ENCODE peak calls at places on chromosomes 7 and 10, in nine cellular contexts. K is ovary; V is lung; Q is GM12878; P is ascending aorta; W is CD4-positive, alpha-beta T cell; I is cardiac muscle cell; H is thoracic aorta; N is heart left ventricle. B is an unnamed sample.

GRCh38 chr7:72112992-72113391 is 299.1 kb downstream of the CALN1 start:
- DNase-seq in W (no peak), N (no peak), V (no peak), I (no peak), H (no peak), Q (no peak), K (no peak), P (no peak), B (no peak)

GRCh38 chr10:50622497-50623298 is 1.1 kb downstream of the SGMS1 start:
- DNase-seq in Q (no peak), N (peak), V (peak), I (peak), H (no peak), K (peak), W (peak), P (no peak), B (peak)

GRCh38 chr7:126700807-126701604 is 551.7 kb downstream of the GRM8 start:
- DNase-seq in W (peak), V (no peak), I (peak), H (no peak), Q (peak), K (no peak), N (no peak), P (peak), B (peak)

GRCh38 chr7:132240262-132240661 is 336.0 kb downstream of the PLXNA4 start:
- DNase-seq in I (no peak), Q (no peak), K (no peak), H (no peak), V (no peak), N (no peak), W (no peak), P (no peak), B (no peak)

GRCh38 chr10:125284875-125285597 is 124.7 kb upstream of the CTBP2 start:
- DNase-seq in W (no peak), I (no peak), V (no peak), P (no peak), Q (no peak), H (no peak), K (no peak), N (no peak), B (no peak)

GRCh38 chr10:99235469-99235871 is at the start of gene HPSE2:
- DNase-seq in H (no peak), P (no peak), N (no peak), W (no peak), V (no peak), K (no peak), I (peak), Q (no peak), B (no peak)

GRCh38 chr10:122492955-122493597 is 31.7 kb downstream of the HTRA1 start:
- DNase-seq in H (no peak), W (no peak), P (no peak), V (no peak), N (no peak), I (peak), K (peak), Q (no peak), B (no peak)

GRCh38 chr7:2824026-2824677 is 20.0 kb downstream of the GNA12 start:
- DNase-seq in H (no peak), Q (no peak), W (no peak), V (no peak), N (no peak), P (no peak), I (no peak), K (no peak), B (no peak)

GRCh38 chr10:3196971-3197353 is 24.4 kb upstream of the PITRM1 start:
- DNase-seq in P (no peak), Q (no peak), H (no peak), W (no peak), I (no peak), V (no peak), K (no peak), N (peak), B (no peak)

GRCh38 chr10:24723788-24724380 is at the start of gene ARHGAP21:
- DNase-seq in N (peak), Q (no peak), H (peak), W (peak), I (peak), P (no peak), V (peak), K (peak), B (peak)

GRCh38 chr10:69644658-69645295 is 14.7 kb downstream of the FAM241B start:
- DNase-seq in V (peak), H (no peak), P (no peak), Q (no peak), W (no peak), K (peak), N (no peak), I (peak), B (peak)

GRCh38 chr10:71727429-71728217 is 8.0 kb upstream of the C10orf105 start:
- DNase-seq in N (no peak), H (no peak), V (peak), Q (peak), P (no peak), K (peak), I (peak), W (peak), B (peak)

GRCh38 chr7:102028206-102028826 is 210.9 kb downstream of the CUX1 start:
- DNase-seq in H (no peak), N (peak), I (no peak), V (no peak), P (no peak), Q (no peak), W (no peak), K (no peak), B (no peak)

GRCh38 chr10:59905066-59905734 is 1.2 kb downstream of the CCDC6 start:
- DNase-seq in N (peak), I (peak), H (no peak), W (no peak), K (no peak), V (peak), Q (no peak), P (no peak), B (peak)

GRCh38 chr7:30116771-30117170 is 18.0 kb upstream of the MTURN start:
- DNase-seq in V (no peak), Q (no peak), W (no peak), I (peak), N (no peak), H (peak), K (no peak), P (peak), B (no peak)

GRCh38 chr10:121077331-121077730 is 226.2 kb downstream of the WDR11 start:
- DNase-seq in N (no peak), P (no peak), V (peak), K (no peak), Q (no peak), I (peak), W (no peak), H (no peak), B (no peak)

GRCh38 chr10:47358457-47358856 is 10.3 kb downstream of the RBP3 start:
- DNase-seq in H (no peak), I (no peak), V (no peak), P (no peak), K (no peak), Q (no peak), N (no peak), W (no peak), B (no peak)

GRCh38 chr10:71344154-71344915 is 25.3 kb downstream of the SLC29A3 start:
- DNase-seq in P (no peak), H (no peak), K (no peak), N (no peak), W (no peak), Q (no peak), I (no peak), V (no peak), B (no peak)

GRCh38 chr10:43966571-43966965 is 317.9 kb upstream of the ZNF32 start:
- DNase-seq in W (no peak), I (no peak), P (no peak), Q (no peak), N (no peak), H (no peak), K (no peak), V (no peak), B (no peak)

GRCh38 chr7:7180725-7181428 is 1.5 kb upstream of the C1GALT1 start:
- DNase-seq in I (no peak), P (no peak), H (no peak), Q (no peak), V (no peak), W (no peak), K (no peak), N (no peak), B (no peak)

GRCh38 chr7:100509213-100509612 is 25.5 kb downstream of the NYAP1 start:
- DNase-seq in W (no peak), P (no peak), Q (no peak), K (peak), I (peak), H (no peak), V (no peak), N (peak), B (peak)

GRCh38 chr7:114806590-114807167 is 115.2 kb upstream of the MDFIC start:
- DNase-seq in I (peak), K (no peak), Q (no peak), W (no peak), H (no peak), P (no peak), V (peak), N (no peak), B (no peak)

GRCh38 chr7:54581511-54581910 is 39.3 kb downstream of the VSTM2A start:
- DNase-seq in V (no peak), P (no peak), Q (no peak), W (no peak), H (no peak), N (no peak), K (no peak), I (no peak), B (no peak)

GRCh38 chr10:117334921-117335320 is 40.3 kb downstream of the PDZD8 start:
- DNase-seq in V (no peak), H (no peak), P (no peak), K (no peak), I (peak), W (no peak), Q (no peak), N (no peak), B (no peak)

GRCh38 chr7:105791926-105792325 is 84.5 kb downstream of the ATXN7L1 start:
- DNase-seq in H (no peak), I (no peak), K (no peak), W (no peak), V (no peak), N (no peak), Q (no peak), P (no peak), B (no peak)

GRCh38 chr7:90923576-90923975 is 327.5 kb downstream of the CDK14 start:
- DNase-seq in N (no peak), P (no peak), W (no peak), Q (no peak), K (no peak), H (no peak), V (no peak), I (no peak), B (no peak)

GRCh38 chr10:98380493-98381339 is 34.3 kb downstream of the PYROXD2 start:
- DNase-seq in W (no peak), Q (no peak), H (no peak), K (no peak), N (no peak), I (no peak), V (no peak), P (no peak), B (no peak)

GRCh38 chr7:123680580-123680979 is 24.9 kb downstream of the LMOD2 start:
- DNase-seq in I (no peak), K (no peak), P (no peak), V (no peak), W (no peak), Q (no peak), H (no peak), N (no peak), B (no peak)

GRCh38 chr10:14617125-14617524 is 157.6 kb downstream of the FAM107B start:
- DNase-seq in W (no peak), I (no peak), H (no peak), Q (no peak), K (no peak), P (no peak), V (no peak), N (no peak), B (no peak)

DNA sequence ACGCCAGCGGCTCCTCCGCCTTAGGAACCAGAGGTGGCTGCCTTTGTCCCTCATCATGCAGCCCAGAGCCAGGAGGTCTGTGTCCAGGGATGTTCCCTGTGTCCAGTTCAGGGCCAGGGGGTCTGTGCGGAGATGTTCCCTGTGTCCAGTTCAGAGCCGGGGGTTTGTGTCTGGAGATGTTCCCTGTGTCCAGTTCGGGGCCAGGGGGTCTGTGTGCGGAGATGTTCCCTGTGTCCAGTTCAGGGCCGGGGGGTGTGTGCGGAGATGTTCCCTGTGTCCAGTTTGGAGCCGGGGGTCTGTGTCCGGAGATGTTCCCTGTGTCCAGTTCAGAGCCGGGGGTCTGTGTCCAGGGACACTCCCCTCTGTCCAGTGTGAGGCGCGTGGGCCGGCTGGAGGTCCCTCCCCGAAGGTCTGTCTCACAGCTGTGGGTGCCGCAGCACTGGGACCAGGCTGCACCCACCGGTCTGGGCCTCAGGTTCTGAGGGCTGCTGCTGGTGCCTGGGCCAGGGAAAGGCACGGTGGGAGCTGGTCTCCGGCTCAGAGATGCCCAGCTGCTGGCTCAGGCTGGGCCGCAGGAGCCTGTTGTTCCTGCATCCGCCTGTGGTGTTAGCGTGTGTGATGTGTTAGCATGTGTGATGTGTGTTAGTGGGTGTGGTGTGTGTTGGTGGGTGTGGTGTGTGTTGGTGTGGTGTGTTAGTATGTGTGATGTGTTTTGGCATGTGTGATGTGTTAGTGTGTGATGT is 67.9 kb upstream of the CFAP46 start:
- DNase-seq in I (no peak), N (no peak), W (no peak), P (no peak), H (no peak), V (no peak), Q (no peak), K (no peak), B (peak)
- H3K27ac ChIP-seq in I (no peak), N (no peak), W (no peak), P (no peak), H (no peak), V (peak), Q (no peak), K (no peak), B (no peak)

GRCh38 chr10:4285121-4285520 is 500.1 kb upstream of the KLF6 start:
- DNase-seq in I (no peak), H (no peak), N (no peak), Q (no peak), P (no peak), K (no peak), W (no peak), V (no peak), B (no peak)
- H3K27ac ChIP-seq in I (no peak), H (peak), N (peak), Q (no peak), P (peak), K (no peak), W (no peak), V (peak), B (no peak)

DNA sequence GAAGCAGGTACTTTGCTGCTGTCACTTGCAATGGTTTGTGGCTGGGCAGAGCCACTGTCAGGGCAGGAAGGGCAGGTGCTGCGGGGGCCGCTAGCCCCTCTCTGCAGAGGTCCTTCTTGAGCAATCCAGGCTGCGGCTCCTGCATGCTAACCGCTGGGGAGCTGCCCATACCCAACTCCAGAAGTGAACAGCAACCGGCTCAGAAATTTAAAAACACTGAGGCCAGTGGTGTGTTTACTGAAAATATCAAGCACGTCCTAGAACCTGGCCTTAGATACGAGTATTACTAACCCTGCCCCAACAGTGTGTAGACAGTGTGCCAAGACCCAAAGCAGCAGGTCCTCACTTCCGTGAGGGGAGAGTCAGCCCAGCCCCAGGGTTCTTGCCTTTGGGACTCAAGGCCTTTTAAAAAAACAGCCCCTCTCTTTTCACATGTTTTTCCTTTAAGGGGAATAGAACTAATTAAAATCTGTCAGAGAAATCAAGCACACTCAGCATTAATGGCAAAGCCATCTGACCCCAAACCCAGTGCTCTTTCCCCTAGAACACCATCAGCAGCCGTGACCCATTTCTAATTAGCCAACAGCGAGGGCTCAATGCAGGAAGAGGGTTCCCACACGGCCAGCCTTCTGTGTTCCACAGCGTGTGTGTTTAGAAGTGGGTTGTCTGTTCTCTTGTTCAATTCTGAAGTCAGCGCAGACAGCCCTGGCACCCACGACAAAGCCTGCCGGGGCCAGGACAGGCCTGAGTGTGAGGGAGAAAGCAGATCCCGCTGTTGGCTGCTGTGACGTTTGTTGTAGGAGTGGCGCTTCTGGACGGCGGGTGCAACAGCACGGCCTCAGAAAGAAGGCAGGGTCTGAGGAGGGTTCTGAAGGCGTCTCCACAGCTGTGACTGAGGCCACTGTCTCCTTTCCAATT is 76.5 kb downstream of the VIPR2 start:
- DNase-seq in N (peak), H (no peak), K (peak), I (peak), V (no peak), W (no peak), Q (no peak), P (no peak), B (peak)
- H3K27ac ChIP-seq in N (peak), H (peak), K (peak), I (no peak), V (peak), W (no peak), Q (no peak), P (peak), B (no peak)

GRCh38 chr7:1290262-1291039 is 57.8 kb downstream of the UNCX start:
- DNase-seq in V (no peak), I (peak), K (no peak), Q (no peak), N (no peak), W (peak), H (no peak), P (no peak), B (peak)

GRCh38 chr7:1288390-1288995 is 55.8 kb downstream of the UNCX start:
- DNase-seq in Q (no peak), N (no peak), H (no peak), K (no peak), I (no peak), P (no peak), W (no peak), V (no peak), B (peak)

GRCh38 chr7:1287629-1288225 is 55.1 kb downstream of the UNCX start:
- DNase-seq in N (no peak), I (no peak), P (no peak), Q (no peak), K (no peak), W (no peak), H (no peak), V (no peak), B (peak)

GRCh38 chr7:1289681-1290261 is 57.1 kb downstream of the UNCX start:
- DNase-seq in Q (no peak), W (no peak), H (no peak), K (no peak), V (no peak), N (no peak), I (no peak), P (no peak), B (peak)

GRCh38 chr7:1288996-1289551 is 56.4 kb downstream of the UNCX start:
- DNase-seq in Q (no peak), K (no peak), N (no peak), H (no peak), P (no peak), V (no peak), W (no peak), I (no peak), B (peak)
- H3K27ac ChIP-seq in Q (no peak), K (no peak), N (no peak), H (no peak), P (no peak), V (no peak), W (no peak), I (peak), B (no peak)

GRCh38 chr10:126397166-126397565 is 8.9 kb upstream of the ADAM12 start:
- DNase-seq in K (no peak), P (no peak), N (no peak), H (no peak), Q (no peak), W (no peak), V (no peak), I (no peak), B (no peak)

GRCh38 chr10:126398924-126399323 is 10.6 kb upstream of the ADAM12 start:
- DNase-seq in P (no peak), I (no peak), W (no peak), V (no peak), K (no peak), N (no peak), Q (no peak), H (no peak), B (no peak)

GRCh38 chr10:126400641-126401040 is 12.4 kb upstream of the ADAM12 start:
- DNase-seq in Q (no peak), N (no peak), W (no peak), I (no peak), H (no peak), P (no peak), K (no peak), V (no peak), B (no peak)

GRCh38 chr10:126398383-126398743 is 10.1 kb upstream of the ADAM12 start:
- DNase-seq in I (no peak), K (no peak), Q (no peak), P (no peak), N (no peak), V (no peak), H (no peak), W (no peak), B (no peak)

GRCh38 chr10:126397640-126398382 is 9.5 kb upstream of the ADAM12 start:
- DNase-seq in I (peak), K (no peak), N (no peak), W (no peak), Q (no peak), V (no peak), H (no peak), P (no peak), B (no peak)
- H3K27ac ChIP-seq in I (no peak), K (no peak), N (no peak), W (no peak), Q (no peak), V (no peak), H (no peak), P (no peak), B (no peak)

DNA sequence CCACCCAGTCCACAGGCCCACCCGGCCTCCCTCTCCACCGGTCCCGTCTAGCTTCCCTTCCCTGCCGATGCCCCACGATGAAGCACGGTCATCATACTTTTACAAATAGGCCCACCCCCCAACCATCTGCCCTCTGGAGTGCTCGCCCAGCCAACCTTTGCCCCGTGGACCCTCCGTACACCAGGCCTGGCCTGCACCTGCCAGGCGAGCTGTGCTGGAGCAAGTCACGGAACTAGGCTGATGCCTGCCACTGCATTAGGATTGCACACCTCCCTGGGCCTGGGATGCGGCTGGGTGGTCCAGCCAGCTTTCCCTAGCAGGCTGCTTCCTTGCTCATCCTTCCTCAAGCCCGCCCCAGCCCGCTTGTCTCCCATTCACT is 44.7 kb downstream of the PPIF start:
- DNase-seq in I (no peak), V (no peak), K (peak), N (peak), P (no peak), W (no peak), H (no peak), Q (no peak), B (peak)
- H3K27ac ChIP-seq in I (peak), V (no peak), K (no peak), N (peak), P (no peak), W (no peak), H (no peak), Q (no peak), B (no peak)

GRCh38 chr7:130971297-130971696 is 237.3 kb upstream of the KLF14 start:
- DNase-seq in V (no peak), H (no peak), Q (no peak), I (no peak), N (no peak), W (no peak), K (no peak), P (no peak), B (no peak)
- H3K27ac ChIP-seq in V (no peak), H (no peak), Q (no peak), I (no peak), N (peak), W (no peak), K (peak), P (peak), B (no peak)